ENCODE peak calls at places on chromosomes 4 and X, in eight cellular contexts. One of them, this sample, is unnamed.

GRCh38 chr4:163161536-163162205 is 5.0 kb downstream of the NAF1 start:
- DNase-seq in lung: no peak
- DNase-seq in M059J: no peak
- DNase-seq in HFFc6: peak
- DNase-seq in RKO: peak
- DNase-seq in activated T-cell treated with anti-CD3 and anti-CD28 coated beads, Interleukin-2, amount 50 U/mL, for 4 hours: peak
- DNase-seq in GM23338: no peak
- DNase-seq in A549: no peak
- DNase-seq in this sample: no peak

GRCh38 chr4:54668031-54668611 is 10.4 kb downstream of the KIT start:
- DNase-seq in activated T-cell treated with anti-CD3 and anti-CD28 coated beads, Interleukin-2, amount 50 U/mL, for 4 hours: no peak
- DNase-seq in RKO: no peak
- DNase-seq in lung: no peak
- DNase-seq in HFFc6: no peak
- DNase-seq in A549: no peak
- DNase-seq in M059J: no peak
- DNase-seq in GM23338: peak
- DNase-seq in this sample: no peak

GRCh38 chr4:14149469-14150030 is 522.0 kb upstream of the BOD1L1 start:
- DNase-seq in lung: no peak
- DNase-seq in activated T-cell treated with anti-CD3 and anti-CD28 coated beads, Interleukin-2, amount 50 U/mL, for 4 hours: no peak
- DNase-seq in M059J: no peak
- DNase-seq in GM23338: no peak
- DNase-seq in HFFc6: peak
- DNase-seq in A549: no peak
- DNase-seq in RKO: no peak
- DNase-seq in this sample: no peak

GRCh38 chrX:21843179-21843578 is 3.8 kb downstream of the MBTPS2 start:
- DNase-seq in HFFc6: no peak
- DNase-seq in lung: no peak
- DNase-seq in GM23338: no peak
- DNase-seq in A549: no peak
- DNase-seq in M059J: no peak
- DNase-seq in RKO: no peak
- DNase-seq in activated T-cell treated with anti-CD3 and anti-CD28 coated beads, Interleukin-2, amount 50 U/mL, for 4 hours: no peak
- DNase-seq in this sample: no peak

GRCh38 chrX:101429934-101430333 is 21.9 kb downstream of the HNRNPH2 start:
- DNase-seq in A549: no peak
- DNase-seq in RKO: no peak
- DNase-seq in lung: no peak
- DNase-seq in GM23338: no peak
- DNase-seq in HFFc6: peak
- DNase-seq in M059J: peak
- DNase-seq in activated T-cell treated with anti-CD3 and anti-CD28 coated beads, Interleukin-2, amount 50 U/mL, for 4 hours: no peak
- DNase-seq in this sample: no peak

GRCh38 chrX:13937370-13938052 is 92.2 kb downstream of the GEMIN8 start:
- DNase-seq in GM23338: no peak
- DNase-seq in M059J: peak
- DNase-seq in HFFc6: peak
- DNase-seq in activated T-cell treated with anti-CD3 and anti-CD28 coated beads, Interleukin-2, amount 50 U/mL, for 4 hours: no peak
- DNase-seq in lung: no peak
- DNase-seq in RKO: no peak
- DNase-seq in A549: no peak
- DNase-seq in this sample: peak

GRCh38 chrX:13099121-13099520 is 54.7 kb upstream of the FAM9C start:
- DNase-seq in lung: no peak
- DNase-seq in HFFc6: no peak
- DNase-seq in GM23338: no peak
- DNase-seq in RKO: no peak
- DNase-seq in A549: no peak
- DNase-seq in activated T-cell treated with anti-CD3 and anti-CD28 coated beads, Interleukin-2, amount 50 U/mL, for 4 hours: no peak
- DNase-seq in M059J: no peak
- DNase-seq in this sample: no peak

GRCh38 chrX:118536687-118537461 is 41.3 kb downstream of the DOCK11 start:
- DNase-seq in GM23338: peak
- DNase-seq in RKO: peak
- DNase-seq in M059J: peak
- DNase-seq in HFFc6: no peak
- DNase-seq in activated T-cell treated with anti-CD3 and anti-CD28 coated beads, Interleukin-2, amount 50 U/mL, for 4 hours: peak
- DNase-seq in lung: no peak
- DNase-seq in A549: peak
- DNase-seq in this sample: no peak

GRCh38 chr4:9919047-9919446 is 102.2 kb downstream of the SLC2A9 start:
- DNase-seq in GM23338: peak
- DNase-seq in A549: no peak
- DNase-seq in M059J: no peak
- DNase-seq in lung: no peak
- DNase-seq in RKO: no peak
- DNase-seq in activated T-cell treated with anti-CD3 and anti-CD28 coated beads, Interleukin-2, amount 50 U/mL, for 4 hours: no peak
- DNase-seq in HFFc6: no peak
- DNase-seq in this sample: no peak

GRCh38 chr4:69881173-69881773 is 21.3 kb upstream of the SULT1E1 start:
- DNase-seq in HFFc6: no peak
- DNase-seq in M059J: peak
- DNase-seq in A549: peak
- DNase-seq in GM23338: peak
- DNase-seq in lung: peak
- DNase-seq in RKO: peak
- DNase-seq in activated T-cell treated with anti-CD3 and anti-CD28 coated beads, Interleukin-2, amount 50 U/mL, for 4 hours: peak
- DNase-seq in this sample: no peak

GRCh38 chr4:54254915-54255246 is 25.8 kb downstream of the PDGFRA start:
- DNase-seq in HFFc6: no peak
- DNase-seq in M059J: no peak
- DNase-seq in lung: no peak
- DNase-seq in activated T-cell treated with anti-CD3 and anti-CD28 coated beads, Interleukin-2, amount 50 U/mL, for 4 hours: no peak
- DNase-seq in GM23338: no peak
- DNase-seq in RKO: no peak
- DNase-seq in A549: no peak
- DNase-seq in this sample: no peak